ENCODE peak calls at places on chromosomes 13 and 19, in seven cellular contexts. One of them, this sample, is unnamed.

GRCh38 chr13:67736646-67737420 is 506.7 kb upstream of the PCDH9 start:
- DNase-seq in ascending aorta: no peak
- DNase-seq in iris pigment epithelial cell: peak
- DNase-seq in EH: no peak
- DNase-seq in stimulated activated CD4-positive, alpha-beta T cell treated with anti-CD3 and anti-CD28 coated beads, TNF-alpha, amount 100 ng/mL, for 24 hours: no peak
- DNase-seq in activated CD4-positive, alpha-beta T cell treated with anti-CD3 and anti-CD28 coated beads, Interleukin-2, amount 50 U/mL, for 1 hour: no peak
- DNase-seq in Daoy: no peak
- DNase-seq in this sample: no peak

GRCh38 chr19:23420824-23421223 is 25.6 kb upstream of the ZNF91 start:
- DNase-seq in iris pigment epithelial cell: no peak
- DNase-seq in stimulated activated CD4-positive, alpha-beta T cell treated with anti-CD3 and anti-CD28 coated beads, TNF-alpha, amount 100 ng/mL, for 24 hours: no peak
- DNase-seq in EH: no peak
- DNase-seq in ascending aorta: no peak
- DNase-seq in activated CD4-positive, alpha-beta T cell treated with anti-CD3 and anti-CD28 coated beads, Interleukin-2, amount 50 U/mL, for 1 hour: no peak
- DNase-seq in Daoy: no peak
- DNase-seq in this sample: peak

GRCh38 chr19:33125929-33126388 is 6.0 kb upstream of the WDR88 start:
- DNase-seq in EH: peak
- DNase-seq in activated CD4-positive, alpha-beta T cell treated with anti-CD3 and anti-CD28 coated beads, Interleukin-2, amount 50 U/mL, for 1 hour: peak
- DNase-seq in ascending aorta: no peak
- DNase-seq in iris pigment epithelial cell: peak
- DNase-seq in Daoy: peak
- DNase-seq in stimulated activated CD4-positive, alpha-beta T cell treated with anti-CD3 and anti-CD28 coated beads, TNF-alpha, amount 100 ng/mL, for 24 hours: no peak
- DNase-seq in this sample: peak

GRCh38 chr13:39321578-39321977 is 281.4 kb downstream of the LHFPL6 start:
- DNase-seq in ascending aorta: no peak
- DNase-seq in iris pigment epithelial cell: peak
- DNase-seq in stimulated activated CD4-positive, alpha-beta T cell treated with anti-CD3 and anti-CD28 coated beads, TNF-alpha, amount 100 ng/mL, for 24 hours: no peak
- DNase-seq in EH: no peak
- DNase-seq in activated CD4-positive, alpha-beta T cell treated with anti-CD3 and anti-CD28 coated beads, Interleukin-2, amount 50 U/mL, for 1 hour: no peak
- DNase-seq in Daoy: no peak
- DNase-seq in this sample: no peak

GRCh38 chr13:79869326-79869725 is 388.4 kb downstream of the NDFIP2 start:
- DNase-seq in ascending aorta: no peak
- DNase-seq in EH: no peak
- DNase-seq in iris pigment epithelial cell: peak
- DNase-seq in stimulated activated CD4-positive, alpha-beta T cell treated with anti-CD3 and anti-CD28 coated beads, TNF-alpha, amount 100 ng/mL, for 24 hours: no peak
- DNase-seq in activated CD4-positive, alpha-beta T cell treated with anti-CD3 and anti-CD28 coated beads, Interleukin-2, amount 50 U/mL, for 1 hour: no peak
- DNase-seq in Daoy: no peak
- DNase-seq in this sample: no peak

GRCh38 chr13:113763961-113764792 is 5.2 kb downstream of the TMEM255B start:
- DNase-seq in ascending aorta: no peak
- DNase-seq in stimulated activated CD4-positive, alpha-beta T cell treated with anti-CD3 and anti-CD28 coated beads, TNF-alpha, amount 100 ng/mL, for 24 hours: no peak
- DNase-seq in iris pigment epithelial cell: no peak
- DNase-seq in activated CD4-positive, alpha-beta T cell treated with anti-CD3 and anti-CD28 coated beads, Interleukin-2, amount 50 U/mL, for 1 hour: no peak
- DNase-seq in Daoy: no peak
- DNase-seq in EH: no peak
- DNase-seq in this sample: no peak

GRCh38 chr13:46668302-46668720 is 115.3 kb downstream of the LRCH1 start:
- DNase-seq in stimulated activated CD4-positive, alpha-beta T cell treated with anti-CD3 and anti-CD28 coated beads, TNF-alpha, amount 100 ng/mL, for 24 hours: no peak
- DNase-seq in activated CD4-positive, alpha-beta T cell treated with anti-CD3 and anti-CD28 coated beads, Interleukin-2, amount 50 U/mL, for 1 hour: no peak
- DNase-seq in Daoy: peak
- DNase-seq in iris pigment epithelial cell: peak
- DNase-seq in EH: peak
- DNase-seq in ascending aorta: no peak
- DNase-seq in this sample: peak

GRCh38 chr19:6739884-6740588 is 556 bp downstream of the TRIP10 start:
- DNase-seq in Daoy: peak
- DNase-seq in stimulated activated CD4-positive, alpha-beta T cell treated with anti-CD3 and anti-CD28 coated beads, TNF-alpha, amount 100 ng/mL, for 24 hours: no peak
- DNase-seq in ascending aorta: no peak
- DNase-seq in iris pigment epithelial cell: no peak
- DNase-seq in activated CD4-positive, alpha-beta T cell treated with anti-CD3 and anti-CD28 coated beads, Interleukin-2, amount 50 U/mL, for 1 hour: no peak
- DNase-seq in EH: peak
- DNase-seq in this sample: peak

GRCh38 chr19:48635263-48635965 is 1.8 kb downstream of the DBP start:
- DNase-seq in ascending aorta: peak
- DNase-seq in stimulated activated CD4-positive, alpha-beta T cell treated with anti-CD3 and anti-CD28 coated beads, TNF-alpha, amount 100 ng/mL, for 24 hours: peak
- DNase-seq in activated CD4-positive, alpha-beta T cell treated with anti-CD3 and anti-CD28 coated beads, Interleukin-2, amount 50 U/mL, for 1 hour: peak
- DNase-seq in EH: peak
- DNase-seq in Daoy: peak
- DNase-seq in iris pigment epithelial cell: no peak
- DNase-seq in this sample: peak

GRCh38 chr19:20154636-20155035 is 12.4 kb upstream of the ZNF486 start:
- DNase-seq in EH: no peak
- DNase-seq in Daoy: no peak
- DNase-seq in activated CD4-positive, alpha-beta T cell treated with anti-CD3 and anti-CD28 coated beads, Interleukin-2, amount 50 U/mL, for 1 hour: no peak
- DNase-seq in stimulated activated CD4-positive, alpha-beta T cell treated with anti-CD3 and anti-CD28 coated beads, TNF-alpha, amount 100 ng/mL, for 24 hours: no peak
- DNase-seq in ascending aorta: no peak
- DNase-seq in iris pigment epithelial cell: no peak
- DNase-seq in this sample: peak

GRCh38 chr13:93224545-93224944 is 2.1 kb upstream of the GPC6 start:
- DNase-seq in iris pigment epithelial cell: no peak
- DNase-seq in Daoy: no peak
- DNase-seq in ascending aorta: no peak
- DNase-seq in stimulated activated CD4-positive, alpha-beta T cell treated with anti-CD3 and anti-CD28 coated beads, TNF-alpha, amount 100 ng/mL, for 24 hours: no peak
- DNase-seq in activated CD4-positive, alpha-beta T cell treated with anti-CD3 and anti-CD28 coated beads, Interleukin-2, amount 50 U/mL, for 1 hour: no peak
- DNase-seq in EH: peak
- DNase-seq in this sample: no peak

GRCh38 chr19:6580313-6580712 is 10.6 kb downstream of the CD70 start:
- DNase-seq in ascending aorta: no peak
- DNase-seq in EH: peak
- DNase-seq in stimulated activated CD4-positive, alpha-beta T cell treated with anti-CD3 and anti-CD28 coated beads, TNF-alpha, amount 100 ng/mL, for 24 hours: no peak
- DNase-seq in Daoy: peak
- DNase-seq in activated CD4-positive, alpha-beta T cell treated with anti-CD3 and anti-CD28 coated beads, Interleukin-2, amount 50 U/mL, for 1 hour: no peak
- DNase-seq in iris pigment epithelial cell: peak
- DNase-seq in this sample: peak

GRCh38 chr19:42290523-42291436 is 11.2 kb upstream of the PRR19 start:
- DNase-seq in ascending aorta: peak
- DNase-seq in activated CD4-positive, alpha-beta T cell treated with anti-CD3 and anti-CD28 coated beads, Interleukin-2, amount 50 U/mL, for 1 hour: peak
- DNase-seq in Daoy: peak
- DNase-seq in EH: peak
- DNase-seq in stimulated activated CD4-positive, alpha-beta T cell treated with anti-CD3 and anti-CD28 coated beads, TNF-alpha, amount 100 ng/mL, for 24 hours: no peak
- DNase-seq in iris pigment epithelial cell: no peak
- DNase-seq in this sample: peak

GRCh38 chr19:15479391-15480345 is at the start of gene PGLYRP2:
- DNase-seq in Daoy: peak
- DNase-seq in ascending aorta: no peak
- DNase-seq in EH: peak
- DNase-seq in stimulated activated CD4-positive, alpha-beta T cell treated with anti-CD3 and anti-CD28 coated beads, TNF-alpha, amount 100 ng/mL, for 24 hours: no peak
- DNase-seq in iris pigment epithelial cell: no peak
- DNase-seq in activated CD4-positive, alpha-beta T cell treated with anti-CD3 and anti-CD28 coated beads, Interleukin-2, amount 50 U/mL, for 1 hour: no peak
- DNase-seq in this sample: peak

GRCh38 chr19:19860756-19861390 is 4.8 kb upstream of the ZNF253 start:
- DNase-seq in ascending aorta: no peak
- DNase-seq in iris pigment epithelial cell: peak
- DNase-seq in EH: peak
- DNase-seq in activated CD4-positive, alpha-beta T cell treated with anti-CD3 and anti-CD28 coated beads, Interleukin-2, amount 50 U/mL, for 1 hour: peak
- DNase-seq in Daoy: peak
- DNase-seq in stimulated activated CD4-positive, alpha-beta T cell treated with anti-CD3 and anti-CD28 coated beads, TNF-alpha, amount 100 ng/mL, for 24 hours: no peak
- DNase-seq in this sample: peak

GRCh38 chr19:532578-533484 is 1.3 kb downstream of the CDC34 start:
- DNase-seq in stimulated activated CD4-positive, alpha-beta T cell treated with anti-CD3 and anti-CD28 coated beads, TNF-alpha, amount 100 ng/mL, for 24 hours: no peak
- DNase-seq in Daoy: peak
- DNase-seq in ascending aorta: peak
- DNase-seq in activated CD4-positive, alpha-beta T cell treated with anti-CD3 and anti-CD28 coated beads, Interleukin-2, amount 50 U/mL, for 1 hour: peak
- DNase-seq in iris pigment epithelial cell: peak
- DNase-seq in EH: peak
- DNase-seq in this sample: peak